ENCODE peak calls at places on chromosome 17, in seven cellular contexts. H, V, A, D, T, R and M are unnamed samples.

GRCh38 chr17:59155439-59156177 is at the start of gene PRR11:
- DNase-seq in V (peak), H (peak), D (peak), R (peak), T (peak), A (peak), M (peak)

GRCh38 chr17:28634211-28634865 is 10.6 kb downstream of the BLTP2 start:
- DNase-seq in A (no peak), R (no peak), T (no peak), D (no peak), H (no peak), V (no peak), M (peak)

GRCh38 chr17:44602970-44603369 is 45.7 kb downstream of the FZD2 start:
- DNase-seq in R (no peak), D (no peak), V (no peak), H (no peak), T (no peak), A (peak), M (no peak)

GRCh38 chr17:70104688-70105087 is 29.7 kb downstream of the KCNJ16 start:
- DNase-seq in A (no peak), V (no peak), H (no peak), D (no peak), R (no peak), T (no peak), M (no peak)

GRCh38 chr17:43845772-43846171 is 1.2 kb upstream of the CD300LG start:
- DNase-seq in V (no peak), H (no peak), R (no peak), T (no peak), A (no peak), D (no peak), M (no peak)

GRCh38 chr17:79741751-79742588 is 11.2 kb downstream of the ENPP7 start:
- DNase-seq in H (peak), T (no peak), R (peak), D (peak), A (peak), V (no peak), M (peak)

GRCh38 chr17:17109896-17110295 is 67.6 kb downstream of the MPRIP start:
- DNase-seq in R (no peak), D (no peak), H (no peak), V (no peak), A (no peak), T (peak), M (no peak)

GRCh38 chr17:31915456-31916100 is 14.1 kb upstream of the UTP6 start:
- DNase-seq in R (peak), H (no peak), V (no peak), T (no peak), A (no peak), D (no peak), M (no peak)

GRCh38 chr17:4900231-4901107 is 1.1 kb downstream of the C17orf107 start:
- DNase-seq in A (no peak), H (no peak), V (no peak), R (no peak), T (no peak), D (no peak), M (no peak)

GRCh38 chr17:8151120-8151640 is 1.0 kb downstream of the PER1 start:
- DNase-seq in D (peak), T (peak), A (peak), V (peak), R (peak), H (no peak), M (peak)

GRCh38 chr17:80585880-80586279 is 41.2 kb downstream of the RPTOR start:
- DNase-seq in T (no peak), R (no peak), H (peak), D (no peak), V (no peak), A (peak), M (peak)